ENCODE peak calls at places on chromosomes 3 and 15, in six cellular contexts. L is heart right ventricle; X is CD4-positive, alpha-beta memory T cell; I is tibial nerve; E is right lobe of liver; T is left ventricle myocardium inferior. F is an unnamed sample. For H3K4me1, the result is how much of the 10 kb centered on the place peaks cover.

GRCh38 chr3:165181556-165181955 is 14.6 kb downstream of the SLITRK3 start:
- DNase-seq in I (no peak), L (no peak), X (no peak), E (no peak), T (no peak), F (no peak)

GRCh38 chr3:31462050-31462569 is 70.6 kb upstream of the STT3B start:
- DNase-seq in E (no peak), X (peak), T (no peak), I (no peak), L (no peak), F (no peak)

GRCh38 chr3:121793078-121793477 is 41.8 kb downstream of the IQCB1 start:
- DNase-seq in E (no peak), T (no peak), I (no peak), X (no peak), L (no peak), F (no peak)

GRCh38 chr3:99866167-99866810 is 48.6 kb downstream of the CMSS1 start:
- DNase-seq in I (no peak), L (no peak), T (no peak), X (no peak), E (no peak), F (no peak)

GRCh38 chr3:155550386-155550785 is 194.5 kb downstream of the PLCH1 start:
- DNase-seq in T (no peak), E (no peak), L (no peak), I (no peak), X (no peak), F (no peak)

GRCh38 chr3:72343078-72343477 is 505.2 kb downstream of the SHQ1 start:
- DNase-seq in E (no peak), I (no peak), L (no peak), X (no peak), T (no peak), F (no peak)

GRCh38 chr3:31533169-31533870 is 595 bp downstream of the STT3B start:
- DNase-seq in L (peak), E (peak), T (peak), X (peak), I (peak), F (peak)

GRCh38 chr3:14461748-14462324 is 59.4 kb downstream of the SLC6A6 start:
- DNase-seq in E (peak), L (peak), X (peak), T (peak), I (no peak), F (no peak)

GRCh38 chr15:26838742-26839460 is 28.0 kb upstream of the GABRA5 start:
- DNase-seq in L (no peak), E (no peak), I (no peak), T (no peak), X (no peak), F (peak)

GRCh38 chr3:70753572-70753971 is 441.1 kb upstream of the MDFIC2 start:
- DNase-seq in T (no peak), X (no peak), E (no peak), L (no peak), I (no peak), F (no peak)

GRCh38 chr15:98850991-98851776 is 156.4 kb downstream of the PGPEP1L start:
- DNase-seq in E (peak), I (peak), L (peak), X (peak), T (peak), F (peak)

GRCh38 chr3:38004415-38005075 is 14.0 kb downstream of the VILL start:
- DNase-seq in T (peak), I (peak), X (peak), E (peak), L (peak), F (peak)

GRCh38 chr3:69791111-69791510 is 51.8 kb downstream of the MITF start:
- DNase-seq in X (no peak), E (no peak), L (peak), I (peak), T (peak), F (peak)

GRCh38 chr3:12187448-12188327 is 29.0 kb upstream of the TIMP4 start:
- DNase-seq in L (no peak), E (peak), I (no peak), T (peak), X (no peak), F (peak)

GRCh38 chr3:32340039-32340438 is 51.6 kb upstream of the CMTM7 start:
- DNase-seq in X (peak), T (no peak), I (no peak), L (peak), E (peak), F (no peak)

GRCh38 chr15:27563765-27564164 is 535.4 kb downstream of the OCA2 start:
- DNase-seq in I (no peak), E (no peak), X (no peak), T (no peak), L (no peak), F (no peak)

GRCh38 chr15:56919708-56920637 is 1.5 kb downstream of the TCF12 start:
- DNase-seq in T (peak), I (no peak), E (peak), L (peak), X (peak), F (peak)

GRCh38 chr15:78937132-78937739 is 7.6 kb downstream of the CTSH start:
- DNase-seq in T (peak), X (peak), I (no peak), E (no peak), L (peak), F (no peak)
- H3K27ac ChIP-seq in T (peak), X (peak), I (peak), E (no peak), L (peak), F (peak)

GRCh38 chr3:77887611-77888010 is 847.7 kb downstream of the ROBO2 start:
- DNase-seq in X (no peak), L (no peak), I (no peak), T (no peak), E (no peak), F (no peak)
- H3K4me1 ChIP-seq in X (under half), L (under half), I (under half), T (under half), E (under half), F (under half)

GRCh38 chr15:82679626-82680199 is 30.0 kb downstream of the AP3B2 start:
- DNase-seq in I (no peak), E (no peak), X (peak), T (no peak), L (no peak), F (no peak)
- H3K4me3 ChIP-seq in I (peak), E (no peak), X (peak), T (peak), L (peak), F (peak)

GRCh38 chr15:60347480-60348069 is 50.2 kb downstream of the ANXA2 start:
- DNase-seq in E (no peak), I (no peak), X (no peak), T (no peak), L (no peak), F (no peak)

GRCh38 chr15:60345616-60346015 is 52.2 kb downstream of the ANXA2 start:
- DNase-seq in T (no peak), E (no peak), X (no peak), I (no peak), L (no peak), F (no peak)

GRCh38 chr15:60346653-60347052 is 51.1 kb downstream of the ANXA2 start:
- DNase-seq in L (no peak), I (no peak), T (no peak), E (no peak), X (no peak), F (no peak)

GRCh38 chr15:60344987-60345386 is 52.8 kb downstream of the ANXA2 start:
- DNase-seq in L (no peak), E (no peak), I (no peak), T (no peak), X (no peak), F (no peak)

DNA sequence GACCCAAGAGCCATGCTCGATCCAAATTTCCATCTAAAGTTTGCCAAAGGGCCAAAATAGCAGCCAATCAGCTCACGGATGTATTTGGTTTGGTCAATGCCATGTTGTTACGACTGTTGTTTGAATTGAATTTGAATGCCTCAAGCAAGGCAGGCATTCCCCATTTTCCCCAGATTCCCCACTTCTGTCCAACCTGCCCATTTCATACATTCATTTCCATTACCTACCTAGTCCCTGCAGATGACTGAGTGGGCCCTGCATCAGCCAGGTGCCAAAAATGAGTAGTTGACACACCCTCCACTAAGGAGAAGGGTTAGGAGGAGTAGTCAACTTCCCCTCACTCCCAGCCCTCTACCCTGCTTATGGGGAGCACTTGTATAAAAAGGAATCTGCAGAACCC is 51.7 kb downstream of the ANXA2 start:
- DNase-seq in L (no peak), T (no peak), X (no peak), I (no peak), E (no peak), F (no peak)
- H3K27ac ChIP-seq in L (no peak), T (no peak), X (no peak), I (no peak), E (no peak), F (no peak)

DNA sequence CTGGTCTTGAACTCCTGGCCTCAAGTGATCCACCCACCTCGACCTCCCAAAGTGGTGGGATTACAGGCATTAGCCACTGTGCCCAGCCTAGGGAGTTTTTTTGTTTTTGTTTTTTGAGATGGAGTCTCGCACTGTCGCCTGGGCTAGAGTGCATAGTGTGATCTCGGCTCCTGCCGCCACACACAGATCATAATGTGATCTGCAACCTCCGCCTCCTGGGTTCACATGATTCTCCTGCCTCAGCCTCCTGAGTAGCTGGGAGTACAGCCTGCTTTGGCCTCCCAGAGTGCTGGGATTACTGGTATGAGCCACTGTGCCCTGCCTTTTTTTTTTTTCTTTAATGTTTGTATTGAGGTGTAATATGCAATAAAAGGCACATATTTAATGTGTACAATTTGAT is 78.2 kb downstream of the SMAD3 start:
- DNase-seq in T (no peak), E (no peak), I (no peak), L (no peak), X (no peak), F (no peak)
- H3K4me1 ChIP-seq in T (half or more), E (under half), I (under half), L (half or more), X (half or more), F (half or more)

GRCh38 chr3:8363200-8363599 is 138.4 kb upstream of the LMCD1 start:
- DNase-seq in L (no peak), T (no peak), X (no peak), E (no peak), I (no peak), F (no peak)
- H3K4me3 ChIP-seq in L (no peak), T (no peak), X (no peak), E (no peak), I (no peak), F (no peak)

F was measured in left lung.